ENCODE peak calls at places on chromosomes 5 and 9, in nine cellular contexts. One of them, this sample, is unnamed.

GRCh38 chr9:84966876-84967830 is 297.6 kb downstream of the NTRK2 start:
- DNase-seq in K562: no peak
- DNase-seq in right lobe of liver: no peak
- DNase-seq in transverse colon: no peak
- DNase-seq in stomach: no peak
- DNase-seq in A549: no peak
- DNase-seq in suprapubic skin: no peak
- DNase-seq in body of pancreas: no peak
- DNase-seq in adrenal gland: no peak
- DNase-seq in this sample: no peak

GRCh38 chr5:123097871-123098735 is 9.1 kb downstream of the PRDM6 start:
- DNase-seq in A549: no peak
- DNase-seq in stomach: no peak
- DNase-seq in adrenal gland: no peak
- DNase-seq in body of pancreas: no peak
- DNase-seq in suprapubic skin: no peak
- DNase-seq in right lobe of liver: no peak
- DNase-seq in transverse colon: no peak
- DNase-seq in K562: no peak
- DNase-seq in this sample: no peak

GRCh38 chr5:141359790-141360426 is at the start of gene PCDHGB2:
- DNase-seq in right lobe of liver: no peak
- DNase-seq in suprapubic skin: no peak
- DNase-seq in K562: no peak
- DNase-seq in body of pancreas: no peak
- DNase-seq in stomach: no peak
- DNase-seq in A549: no peak
- DNase-seq in transverse colon: no peak
- DNase-seq in adrenal gland: no peak
- DNase-seq in this sample: no peak

GRCh38 chr5:122442938-122443337 is 130.9 kb downstream of the SNCAIP start:
- DNase-seq in right lobe of liver: no peak
- DNase-seq in transverse colon: no peak
- DNase-seq in K562: no peak
- DNase-seq in adrenal gland: no peak
- DNase-seq in suprapubic skin: no peak
- DNase-seq in A549: no peak
- DNase-seq in body of pancreas: no peak
- DNase-seq in stomach: no peak
- DNase-seq in this sample: no peak

GRCh38 chr9:97318433-97318832 is 11.0 kb downstream of the CCDC180 start:
- DNase-seq in A549: no peak
- DNase-seq in right lobe of liver: no peak
- DNase-seq in body of pancreas: no peak
- DNase-seq in transverse colon: no peak
- DNase-seq in K562: no peak
- DNase-seq in adrenal gland: no peak
- DNase-seq in stomach: no peak
- DNase-seq in suprapubic skin: no peak
- DNase-seq in this sample: no peak

GRCh38 chr9:137304383-137305059 is 2.5 kb upstream of the NRARP start:
- DNase-seq in body of pancreas: no peak
- DNase-seq in stomach: no peak
- DNase-seq in transverse colon: no peak
- DNase-seq in right lobe of liver: no peak
- DNase-seq in A549: no peak
- DNase-seq in suprapubic skin: peak; percentile 70
- DNase-seq in adrenal gland: peak; percentile 24
- DNase-seq in K562: no peak
- DNase-seq in this sample: no peak

GRCh38 chr9:83208065-83208850 is 145.3 kb upstream of the RASEF start:
- DNase-seq in A549: no peak
- DNase-seq in body of pancreas: no peak
- DNase-seq in right lobe of liver: peak; percentile 21
- DNase-seq in adrenal gland: peak; percentile 37
- DNase-seq in K562: no peak
- DNase-seq in suprapubic skin: no peak
- DNase-seq in stomach: no peak
- DNase-seq in transverse colon: no peak
- DNase-seq in this sample: no peak

GRCh38 chr9:108360304-108360703 is 495.5 kb downstream of the ACTL7B start:
- DNase-seq in suprapubic skin: no peak
- DNase-seq in body of pancreas: no peak
- DNase-seq in right lobe of liver: no peak
- DNase-seq in A549: no peak
- DNase-seq in stomach: no peak
- DNase-seq in K562: no peak
- DNase-seq in adrenal gland: no peak
- DNase-seq in transverse colon: no peak
- DNase-seq in this sample: no peak

GRCh38 chr9:98523231-98523901 is 185.4 kb downstream of the GABBR2 start:
- DNase-seq in K562: no peak
- DNase-seq in body of pancreas: no peak
- DNase-seq in adrenal gland: no peak
- DNase-seq in A549: peak; percentile 31
- DNase-seq in suprapubic skin: no peak
- DNase-seq in right lobe of liver: no peak
- DNase-seq in stomach: no peak
- DNase-seq in transverse colon: no peak
- DNase-seq in this sample: no peak

GRCh38 chr9:110140276-110140675 is 67.7 kb downstream of the C9orf152 start:
- DNase-seq in suprapubic skin: no peak
- DNase-seq in A549: no peak
- DNase-seq in transverse colon: no peak
- DNase-seq in K562: no peak
- DNase-seq in body of pancreas: no peak
- DNase-seq in stomach: no peak
- DNase-seq in adrenal gland: no peak
- DNase-seq in right lobe of liver: no peak
- DNase-seq in this sample: no peak

GRCh38 chr5:24135536-24135935 is 509.2 kb downstream of the CDH10 start:
- DNase-seq in K562: no peak
- DNase-seq in body of pancreas: no peak
- DNase-seq in right lobe of liver: no peak
- DNase-seq in adrenal gland: no peak
- DNase-seq in stomach: no peak
- DNase-seq in A549: peak; percentile 1
- DNase-seq in transverse colon: no peak
- DNase-seq in suprapubic skin: no peak
- DNase-seq in this sample: no peak

GRCh38 chr9:69307446-69308216 is 17.4 kb upstream of the ENTREP1 start:
- DNase-seq in K562: no peak
- DNase-seq in right lobe of liver: no peak
- DNase-seq in body of pancreas: no peak
- DNase-seq in transverse colon: no peak
- DNase-seq in stomach: no peak
- DNase-seq in adrenal gland: no peak
- DNase-seq in suprapubic skin: no peak
- DNase-seq in A549: no peak
- DNase-seq in this sample: no peak

GRCh38 chr9:5949103-5949699 is 58.5 kb downstream of the MLANA start:
- DNase-seq in suprapubic skin: no peak
- DNase-seq in body of pancreas: no peak
- DNase-seq in A549: peak; percentile 43
- DNase-seq in stomach: no peak
- DNase-seq in adrenal gland: no peak
- DNase-seq in K562: no peak
- DNase-seq in right lobe of liver: peak; percentile 25
- DNase-seq in transverse colon: no peak
- DNase-seq in this sample: no peak

GRCh38 chr9:113578877-113579269 is 115.3 kb downstream of the RGS3 start:
- DNase-seq in adrenal gland: peak; percentile 71
- DNase-seq in A549: peak; percentile 65
- DNase-seq in body of pancreas: no peak
- DNase-seq in stomach: peak; percentile 73
- DNase-seq in suprapubic skin: no peak
- DNase-seq in K562: peak; percentile 36
- DNase-seq in right lobe of liver: no peak
- DNase-seq in transverse colon: peak; percentile 80
- DNase-seq in this sample: no peak

GRCh38 chr9:132647806-132648205 is 22.0 kb downstream of the DDX31 start:
- DNase-seq in adrenal gland: no peak
- DNase-seq in body of pancreas: no peak
- DNase-seq in A549: no peak
- DNase-seq in right lobe of liver: no peak
- DNase-seq in stomach: no peak
- DNase-seq in K562: no peak
- DNase-seq in transverse colon: no peak
- DNase-seq in suprapubic skin: no peak
- DNase-seq in this sample: no peak

DNA sequence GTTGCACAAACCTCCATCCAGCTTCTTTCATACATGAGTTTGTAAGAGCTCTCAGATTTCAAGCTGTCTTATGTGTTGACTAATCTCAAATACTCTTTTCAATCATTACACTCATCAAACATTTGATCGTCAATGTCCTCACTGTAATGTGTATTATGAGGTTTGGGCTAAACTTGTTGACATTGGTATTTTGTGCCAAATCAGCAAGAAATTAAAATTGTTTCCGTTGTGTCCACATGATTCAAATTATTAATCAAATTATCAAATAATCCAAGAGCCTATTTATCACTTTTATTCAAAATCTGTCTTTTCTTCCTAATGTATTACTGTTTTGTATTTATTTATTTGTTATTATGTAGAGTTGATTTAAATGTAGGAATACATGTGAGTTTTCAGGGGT is 283.4 kb downstream of the GAS1 start:
- DNase-seq in A549: no peak
- DNase-seq in stomach: no peak
- DNase-seq in K562: no peak
- DNase-seq in transverse colon: no peak
- DNase-seq in body of pancreas: no peak
- DNase-seq in adrenal gland: no peak
- DNase-seq in suprapubic skin: no peak
- DNase-seq in right lobe of liver: no peak
- DNase-seq in this sample: no peak
- TF ChIP-seq POLR2A in A549: no peak
- TF ChIP-seq POLR2A in stomach: no peak
- TF ChIP-seq POLR2A in K562: no peak
- TF ChIP-seq POLR2A in transverse colon: no peak
- TF ChIP-seq POLR2A in body of pancreas: no peak
- TF ChIP-seq POLR2A in adrenal gland: no peak
- TF ChIP-seq POLR2A in suprapubic skin: no peak
- TF ChIP-seq POLR2A in right lobe of liver: no peak
- TF ChIP-seq POLR2A in this sample: no peak

GRCh38 chr5:150905312-150905683 is 518 bp upstream of the ZNF300 start:
- DNase-seq in body of pancreas: no peak
- DNase-seq in suprapubic skin: no peak
- DNase-seq in adrenal gland: no peak
- DNase-seq in right lobe of liver: no peak
- DNase-seq in A549: no peak
- DNase-seq in stomach: no peak
- DNase-seq in transverse colon: no peak
- DNase-seq in K562: no peak
- DNase-seq in this sample: no peak

GRCh38 chr5:150901446-150901845 is 3.3 kb downstream of the ZNF300 start:
- DNase-seq in K562: no peak
- DNase-seq in stomach: no peak
- DNase-seq in A549: no peak
- DNase-seq in adrenal gland: no peak
- DNase-seq in body of pancreas: no peak
- DNase-seq in transverse colon: no peak
- DNase-seq in right lobe of liver: no peak
- DNase-seq in suprapubic skin: no peak
- DNase-seq in this sample: no peak

DNA sequence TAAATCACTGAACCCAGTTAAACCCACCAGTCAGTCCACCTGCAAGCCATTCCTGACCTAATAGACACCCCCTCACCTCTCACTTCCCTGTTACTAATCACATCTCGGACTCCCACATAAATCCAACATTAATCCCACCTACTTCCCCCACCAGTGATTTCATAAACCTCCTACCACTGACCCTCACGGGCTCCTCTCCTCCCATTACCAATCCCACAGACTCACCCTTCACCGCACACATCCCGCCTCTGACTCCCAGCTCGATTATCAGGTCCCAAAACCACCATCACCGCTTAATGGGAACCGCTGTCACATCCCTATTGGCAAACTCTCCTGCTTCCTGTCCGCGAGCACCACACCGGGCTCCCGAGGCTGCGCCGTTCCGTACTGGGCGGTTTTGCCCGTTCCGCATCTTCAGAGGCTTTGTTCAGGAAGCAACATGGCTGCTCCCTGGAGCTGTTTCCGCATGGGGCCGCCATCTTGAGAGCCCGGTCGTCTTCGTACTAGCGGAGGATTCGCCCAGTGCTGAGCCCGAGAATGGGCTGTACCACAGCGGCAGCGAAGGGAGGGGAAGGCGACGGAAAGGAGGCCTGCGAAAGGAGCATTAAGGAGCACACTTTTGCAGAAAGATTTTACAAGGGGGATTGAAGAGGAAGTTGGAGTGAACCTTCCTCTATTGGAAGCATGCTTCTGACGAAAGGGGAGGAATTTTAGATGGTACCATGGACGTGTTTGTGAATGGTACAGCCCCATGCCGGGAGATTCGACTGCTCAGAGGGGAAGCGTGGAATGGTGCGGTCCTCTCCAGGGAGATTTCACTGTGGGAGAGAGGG is at the start of gene ZNF300:
- DNase-seq in adrenal gland: peak; percentile 77
- DNase-seq in suprapubic skin: peak; percentile 83
- DNase-seq in A549: peak; percentile 96
- DNase-seq in stomach: peak; percentile 79
- DNase-seq in body of pancreas: peak; percentile 86
- DNase-seq in K562: peak; percentile 85
- DNase-seq in right lobe of liver: peak; percentile 75
- DNase-seq in transverse colon: peak; percentile 79
- DNase-seq in this sample: peak; percentile 88
- H3K9me3 ChIP-seq in adrenal gland: peaks cover 12% of the 10 kb centered on the region
- H3K9me3 ChIP-seq in suprapubic skin: peaks cover 21% of the 10 kb centered on the region
- H3K9me3 ChIP-seq in A549: peaks cover 73% of the 10 kb centered on the region
- H3K9me3 ChIP-seq in stomach: peaks cover 10% of the 10 kb centered on the region
- H3K9me3 ChIP-seq in body of pancreas: peaks cover 28% of the 10 kb centered on the region
- H3K9me3 ChIP-seq in K562: peaks cover 23% of the 10 kb centered on the region
- H3K9me3 ChIP-seq in right lobe of liver: peaks cover 3% of the 10 kb centered on the region
- H3K9me3 ChIP-seq in transverse colon: peaks cover 40% of the 10 kb centered on the region
- H3K9me3 ChIP-seq in this sample: peaks cover 34% of the 10 kb centered on the region

DNA sequence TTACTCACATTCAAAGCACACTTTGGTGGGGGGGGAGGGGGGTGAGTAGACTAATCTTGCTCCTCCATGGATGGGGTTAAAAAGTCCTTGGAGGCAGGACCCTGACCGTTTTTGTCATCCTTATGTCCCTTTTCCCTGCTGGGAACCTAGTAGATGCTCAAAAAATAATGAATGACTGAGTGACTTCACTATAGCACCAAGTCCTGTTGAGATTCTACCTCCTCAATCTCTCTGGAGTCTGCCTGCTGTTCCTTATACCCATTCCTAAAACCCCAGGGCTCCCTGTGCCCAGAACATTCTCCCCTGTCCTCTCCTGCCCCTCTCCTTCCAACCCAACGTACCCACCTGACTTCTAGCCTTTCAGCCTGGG is 2.3 kb upstream of the CSF2 start:
- DNase-seq in K562: no peak
- DNase-seq in body of pancreas: no peak
- DNase-seq in A549: no peak
- DNase-seq in right lobe of liver: no peak
- DNase-seq in suprapubic skin: no peak
- DNase-seq in stomach: no peak
- DNase-seq in transverse colon: no peak
- DNase-seq in adrenal gland: no peak
- DNase-seq in this sample: no peak
- H3K4me1 ChIP-seq in K562: peaks cover 28% of the 10 kb centered on the region
- H3K4me1 ChIP-seq in body of pancreas: peaks cover 8% of the 10 kb centered on the region
- H3K4me1 ChIP-seq in A549: peaks cover 11% of the 10 kb centered on the region
- H3K4me1 ChIP-seq in right lobe of liver: no peaks in the 10 kb centered on the region
- H3K4me1 ChIP-seq in suprapubic skin: peaks cover 3% of the 10 kb centered on the region
- H3K4me1 ChIP-seq in stomach: peaks cover 5% of the 10 kb centered on the region
- H3K4me1 ChIP-seq in transverse colon: no peaks in the 10 kb centered on the region
- H3K4me1 ChIP-seq in adrenal gland: no peaks in the 10 kb centered on the region
- H3K4me1 ChIP-seq in this sample: no peaks in the 10 kb centered on the region

GRCh38 chr5:163460562-163461176 is at the start of gene HMMR:
- DNase-seq in stomach: no peak
- DNase-seq in A549: peak; percentile 53
- DNase-seq in transverse colon: peak; percentile 16
- DNase-seq in right lobe of liver: no peak
- DNase-seq in K562: no peak
- DNase-seq in adrenal gland: no peak
- DNase-seq in body of pancreas: no peak
- DNase-seq in suprapubic skin: no peak
- DNase-seq in this sample: no peak
- TF ChIP-seq POLR2A in stomach: no peak
- TF ChIP-seq POLR2A in A549: peak; percentile 61
- TF ChIP-seq POLR2A in transverse colon: no peak
- TF ChIP-seq POLR2A in right lobe of liver: no peak
- TF ChIP-seq POLR2A in K562: peak; percentile 75
- TF ChIP-seq POLR2A in adrenal gland: peak; percentile 1
- TF ChIP-seq POLR2A in body of pancreas: no peak
- TF ChIP-seq POLR2A in suprapubic skin: no peak
- TF ChIP-seq POLR2A in this sample: no peak